ENCODE peak calls at places on chromosomes 3 and 15, in seven cellular contexts. One of them, this sample, is unnamed.

GRCh38 chr15:89680282-89680873 is 1.2 kb upstream of the PLIN1 start:
- ATAC-seq in omental fat pad: peak; percentile 92
- ATAC-seq in lung: peak; percentile 39
- ATAC-seq in central memory CD8-positive, alpha-beta T cell: no peak
- ATAC-seq in left lobe of liver: peak; percentile 85
- ATAC-seq in left colon: peak; percentile 93
- ATAC-seq in upper lobe of right lung: peak; percentile 94
- ATAC-seq in this sample: peak; percentile 67

GRCh38 chr15:48646364-48646763 is 855 bp upstream of the FBN1 start:
- ATAC-seq in omental fat pad: no peak
- ATAC-seq in central memory CD8-positive, alpha-beta T cell: no peak
- ATAC-seq in upper lobe of right lung: no peak
- ATAC-seq in left lobe of liver: no peak
- ATAC-seq in lung: no peak
- ATAC-seq in left colon: no peak
- ATAC-seq in this sample: peak; percentile 5

GRCh38 chr3:36318584-36319200 is 61.6 kb upstream of the STAC start:
- ATAC-seq in left colon: no peak
- ATAC-seq in omental fat pad: no peak
- ATAC-seq in lung: no peak
- ATAC-seq in left lobe of liver: peak; percentile 41
- ATAC-seq in upper lobe of right lung: peak; percentile 41
- ATAC-seq in central memory CD8-positive, alpha-beta T cell: no peak
- ATAC-seq in this sample: no peak

GRCh38 chr15:36483409-36483808 is 96.0 kb upstream of the CDIN1 start:
- ATAC-seq in lung: no peak
- ATAC-seq in left colon: no peak
- ATAC-seq in central memory CD8-positive, alpha-beta T cell: no peak
- ATAC-seq in left lobe of liver: no peak
- ATAC-seq in omental fat pad: no peak
- ATAC-seq in upper lobe of right lung: no peak
- ATAC-seq in this sample: no peak

GRCh38 chr3:77667901-77668300 is 628.0 kb downstream of the ROBO2 start:
- ATAC-seq in omental fat pad: no peak
- ATAC-seq in lung: no peak
- ATAC-seq in upper lobe of right lung: no peak
- ATAC-seq in left colon: no peak
- ATAC-seq in central memory CD8-positive, alpha-beta T cell: no peak
- ATAC-seq in left lobe of liver: no peak
- ATAC-seq in this sample: no peak

GRCh38 chr15:90037961-90038633 is 37.0 kb downstream of the ZNF710 start:
- ATAC-seq in left lobe of liver: peak; percentile 2
- ATAC-seq in lung: no peak
- ATAC-seq in upper lobe of right lung: no peak
- ATAC-seq in omental fat pad: no peak
- ATAC-seq in central memory CD8-positive, alpha-beta T cell: peak; percentile 88
- ATAC-seq in left colon: no peak
- ATAC-seq in this sample: no peak

GRCh38 chr3:181622365-181622764 is 89.4 kb upstream of the SOX2 start:
- ATAC-seq in upper lobe of right lung: no peak
- ATAC-seq in omental fat pad: no peak
- ATAC-seq in left colon: no peak
- ATAC-seq in left lobe of liver: no peak
- ATAC-seq in lung: no peak
- ATAC-seq in central memory CD8-positive, alpha-beta T cell: no peak
- ATAC-seq in this sample: no peak

GRCh38 chr3:181493423-181493822 is 218.3 kb upstream of the SOX2 start:
- ATAC-seq in omental fat pad: no peak
- ATAC-seq in left colon: no peak
- ATAC-seq in central memory CD8-positive, alpha-beta T cell: no peak
- ATAC-seq in upper lobe of right lung: no peak
- ATAC-seq in lung: no peak
- ATAC-seq in left lobe of liver: no peak
- ATAC-seq in this sample: no peak

GRCh38 chr3:15500107-15500724 is 21.3 kb downstream of the COLQ start:
- ATAC-seq in omental fat pad: peak; percentile 55
- ATAC-seq in upper lobe of right lung: peak; percentile 35
- ATAC-seq in lung: peak; percentile 24
- ATAC-seq in left colon: no peak
- ATAC-seq in central memory CD8-positive, alpha-beta T cell: no peak
- ATAC-seq in left lobe of liver: no peak
- ATAC-seq in this sample: no peak

GRCh38 chr3:187352581-187353575 is 15.3 kb upstream of the RTP4 start:
- ATAC-seq in upper lobe of right lung: no peak
- ATAC-seq in omental fat pad: no peak
- ATAC-seq in left lobe of liver: no peak
- ATAC-seq in left colon: peak; percentile 100
- ATAC-seq in lung: no peak
- ATAC-seq in central memory CD8-positive, alpha-beta T cell: no peak
- ATAC-seq in this sample: peak; percentile 52

This sample was measured in esophagus mucosa.